ENCODE peak calls at places on chromosome 10, in eight cellular contexts. T, S, X, F, W, J, L and C are unnamed samples.

GRCh38 chr10:14838582-14839304 is 637 bp downstream of the HSPA14 start:
- DNase-seq in T (peak), S (peak), X (peak), F (peak), W (peak), J (peak), L (peak), C (peak)

GRCh38 chr10:89391882-89392756 is at the start of gene IFIT1:
- DNase-seq in T (peak), S (no peak), X (no peak), F (peak), W (peak), J (peak), L (no peak), C (peak)

GRCh38 chr10:132507467-132507955 is 30.1 kb upstream of the INPP5A start:
- DNase-seq in T (no peak), S (no peak), X (no peak), F (peak), W (no peak), J (no peak), L (no peak), C (no peak)

GRCh38 chr10:116653885-116654284 is 33.1 kb downstream of the PNLIPRP2 start:
- DNase-seq in T (no peak), S (no peak), X (no peak), F (no peak), W (no peak), J (no peak), L (no peak), C (no peak)

GRCh38 chr10:96585726-96586418 is 940 bp downstream of the TM9SF3 start:
- DNase-seq in T (no peak), S (no peak), X (no peak), F (no peak), W (no peak), J (peak), L (peak), C (no peak)

GRCh38 chr10:127993281-127993680 is 86.4 kb downstream of the PTPRE start:
- DNase-seq in T (no peak), S (no peak), X (no peak), F (no peak), W (no peak), J (no peak), L (no peak), C (no peak)

GRCh38 chr10:6347391-6347951 is 144.7 kb downstream of the PFKFB3 start:
- DNase-seq in T (no peak), S (no peak), X (no peak), F (no peak), W (no peak), J (no peak), L (peak), C (no peak)

GRCh38 chr10:122990278-122990677 is 10.1 kb downstream of the PSTK start:
- DNase-seq in T (no peak), S (no peak), X (no peak), F (no peak), W (no peak), J (peak), L (no peak), C (no peak)

GRCh38 chr10:47453435-47454293 is 30.3 kb downstream of the ANXA8 start:
- DNase-seq in T (no peak), S (no peak), X (peak), F (no peak), W (no peak), J (no peak), L (no peak), C (no peak)

GRCh38 chr10:23106508-23106907 is 11.1 kb downstream of the MSRB2 start:
- DNase-seq in T (no peak), S (no peak), X (no peak), F (no peak), W (no peak), J (no peak), L (no peak), C (no peak)

GRCh38 chr10:114751856-114752255 is 69.7 kb upstream of the FHIP2A start:
- DNase-seq in T (no peak), S (no peak), X (no peak), F (no peak), W (no peak), J (peak), L (no peak), C (no peak)

GRCh38 chr10:15201589-15202300 is 33.3 kb upstream of the NMT2 start:
- DNase-seq in T (no peak), S (no peak), X (no peak), F (peak), W (no peak), J (peak), L (no peak), C (no peak)

GRCh38 chr10:132540456-132540855 is 2.9 kb downstream of the INPP5A start:
- DNase-seq in T (no peak), S (peak), X (peak), F (no peak), W (no peak), J (peak), L (no peak), C (no peak)

GRCh38 chr10:132684164-132684891 is 101.6 kb downstream of the NKX6-2 start:
- DNase-seq in T (no peak), S (peak), X (peak), F (peak), W (no peak), J (peak), L (no peak), C (no peak)

GRCh38 chr10:112226439-112227248 is 43.1 kb upstream of the GPAM start:
- DNase-seq in T (no peak), S (no peak), X (no peak), F (no peak), W (no peak), J (no peak), L (no peak), C (no peak)

GRCh38 chr10:137031-137430 is 1.8 kb downstream of the ZMYND11 start:
- DNase-seq in T (peak), S (no peak), X (no peak), F (peak), W (no peak), J (peak), L (peak), C (no peak)

GRCh38 chr10:22501412-22501811 is 156.1 kb downstream of the SPAG6 start:
- DNase-seq in T (no peak), S (no peak), X (no peak), F (no peak), W (no peak), J (no peak), L (no peak), C (no peak)

GRCh38 chr10:128529225-128529624 is 403.0 kb upstream of the MKI67 start:
- DNase-seq in T (no peak), S (no peak), X (no peak), F (no peak), W (no peak), J (no peak), L (no peak), C (no peak)

GRCh38 chr10:101310528-101311439 is 43.2 kb upstream of the BTRC start:
- DNase-seq in T (no peak), S (no peak), X (no peak), F (no peak), W (peak), J (no peak), L (no peak), C (no peak)

GRCh38 chr10:17479822-17480221 is 25.4 kb upstream of the ST8SIA6 start:
- DNase-seq in T (no peak), S (no peak), X (no peak), F (no peak), W (no peak), J (no peak), L (no peak), C (no peak)

GRCh38 chr10:58651040-58651439 is 138.4 kb downstream of the BICC1 start:
- DNase-seq in T (no peak), S (no peak), X (no peak), F (peak), W (peak), J (no peak), L (no peak), C (no peak)

GRCh38 chr10:127945335-127945734 is 38.4 kb downstream of the PTPRE start:
- DNase-seq in T (no peak), S (no peak), X (no peak), F (peak), W (no peak), J (peak), L (peak), C (no peak)

GRCh38 chr10:43227911-43228782 is 38.7 kb downstream of the RASGEF1A start:
- DNase-seq in T (no peak), S (peak), X (peak), F (peak), W (no peak), J (no peak), L (no peak), C (peak)

GRCh38 chr10:72250666-72251065 is 23.1 kb upstream of the DDIT4 start:
- DNase-seq in T (peak), S (peak), X (peak), F (no peak), W (peak), J (peak), L (no peak), C (peak)

GRCh38 chr10:4688620-4689019 is 137.4 kb upstream of the AKR1E2 start:
- DNase-seq in T (no peak), S (no peak), X (no peak), F (no peak), W (no peak), J (no peak), L (no peak), C (no peak)

GRCh38 chr10:31642296-31642695 is 286.3 kb downstream of the ARHGAP12 start:
- DNase-seq in T (no peak), S (no peak), X (no peak), F (no peak), W (no peak), J (no peak), L (no peak), C (no peak)

GRCh38 chr10:78774999-78775711 is 293.6 kb upstream of the ZMIZ1 start:
- DNase-seq in T (no peak), S (peak), X (peak), F (peak), W (peak), J (peak), L (no peak), C (peak)

GRCh38 chr10:98338318-98338717 is 70.3 kb upstream of the LOXL4 start:
- DNase-seq in T (no peak), S (no peak), X (no peak), F (no peak), W (no peak), J (peak), L (no peak), C (no peak)

DNA sequence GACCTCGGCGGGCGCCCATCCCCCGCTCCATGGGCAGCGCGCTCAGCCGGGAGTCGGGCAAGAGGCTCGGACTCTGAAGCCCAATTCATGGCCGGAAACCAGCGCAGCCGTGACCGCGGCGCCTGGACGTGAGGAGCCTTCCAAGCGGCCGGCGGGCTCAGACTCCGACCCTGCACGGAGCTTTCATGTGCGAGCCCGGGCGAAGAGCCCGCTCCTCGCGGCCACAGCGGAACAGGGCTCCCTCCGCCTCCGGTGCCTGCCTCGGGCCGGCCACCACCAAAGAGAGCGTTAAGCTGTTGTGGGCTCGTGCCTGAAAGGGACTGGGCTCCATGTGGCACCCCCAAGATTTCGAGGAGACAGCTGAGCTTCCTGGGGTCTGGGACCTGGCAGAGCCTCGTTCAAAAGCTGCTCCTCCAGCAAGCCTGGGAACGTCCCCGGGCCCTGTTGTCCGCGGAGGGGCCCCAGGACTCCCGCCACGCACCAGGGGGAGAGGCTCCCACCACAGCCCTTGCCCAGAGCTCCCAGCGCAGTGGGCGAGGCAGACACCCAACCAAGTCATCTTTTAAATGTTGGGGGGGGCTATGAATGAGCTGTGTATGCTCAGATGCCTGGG is 850 bp upstream of the GRID1 start:
- DNase-seq in T (no peak), S (no peak), X (peak), F (no peak), W (peak), J (no peak), L (no peak), C (no peak)
- H3K4me3 ChIP-seq in T (peak), S (peak), X (no peak), F (peak), W (peak), J (no peak), L (peak), C (peak)

GRCh38 chr10:113297226-113297625 is 255.6 kb upstream of the HABP2 start:
- DNase-seq in T (peak), S (no peak), X (no peak), F (peak), W (no peak), J (no peak), L (no peak), C (no peak)

GRCh38 chr10:113300628-113301027 is 252.2 kb upstream of the HABP2 start:
- DNase-seq in T (no peak), S (no peak), X (no peak), F (no peak), W (no peak), J (no peak), L (peak), C (no peak)

GRCh38 chr10:113302062-113302461 is 250.8 kb upstream of the HABP2 start:
- DNase-seq in T (no peak), S (no peak), X (no peak), F (no peak), W (no peak), J (peak), L (no peak), C (no peak)

GRCh38 chr10:113301342-113301984 is 251.4 kb upstream of the HABP2 start:
- DNase-seq in T (peak), S (no peak), X (no peak), F (no peak), W (no peak), J (no peak), L (peak), C (no peak)

DNA sequence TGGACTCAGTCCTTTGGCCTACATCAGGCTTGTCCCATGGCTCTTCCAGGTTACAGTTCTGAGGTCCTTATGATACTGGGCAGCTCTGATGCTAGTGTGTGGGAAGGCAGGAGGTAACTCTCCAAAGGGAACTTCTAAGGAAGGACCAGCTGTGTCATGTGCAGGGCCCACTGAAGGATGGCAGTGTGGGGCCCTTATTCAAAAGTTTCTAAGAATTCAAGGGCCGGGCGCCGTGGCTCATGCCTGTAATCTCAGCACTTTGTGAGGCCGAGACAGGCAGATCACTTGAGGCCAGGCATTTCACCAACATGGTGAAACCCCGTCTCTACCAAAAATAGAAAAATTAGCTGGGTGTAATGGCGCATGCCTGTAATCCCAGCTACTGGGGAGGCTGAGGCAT is 254.2 kb upstream of the HABP2 start:
- DNase-seq in T (no peak), S (no peak), X (no peak), F (no peak), W (no peak), J (no peak), L (no peak), C (no peak)
- H3K4me3 ChIP-seq in T (no peak), S (no peak), X (no peak), F (no peak), W (no peak), J (no peak), L (no peak), C (no peak)

GRCh38 chr10:45375101-45375500 is 1.1 kb downstream of the ALOX5 start:
- DNase-seq in T (no peak), S (no peak), X (no peak), F (no peak), W (no peak), J (no peak), L (no peak), C (no peak)

GRCh38 chr10:45374451-45375052 is 536 bp downstream of the ALOX5 start:
- DNase-seq in T (no peak), S (no peak), X (peak), F (no peak), W (peak), J (peak), L (peak), C (no peak)

GRCh38 chr10:45372251-45372951 is 1.6 kb upstream of the ALOX5 start:
- DNase-seq in T (no peak), S (no peak), X (no peak), F (no peak), W (no peak), J (no peak), L (peak), C (no peak)

GRCh38 chr10:45373003-45373782 is 823 bp upstream of the ALOX5 start:
- DNase-seq in T (no peak), S (peak), X (peak), F (no peak), W (no peak), J (no peak), L (peak), C (no peak)

GRCh38 chr10:45373783-45374450 is at the start of gene ALOX5:
- DNase-seq in T (no peak), S (peak), X (peak), F (no peak), W (peak), J (no peak), L (peak), C (no peak)
- H3K4me3 ChIP-seq in T (peak), S (peak), X (peak), F (no peak), W (peak), J (peak), L (peak), C (peak)

GRCh38 chr10:110569736-110570135 is 2.2 kb downstream of the SMC3 start:
- DNase-seq in T (no peak), S (no peak), X (no peak), F (no peak), W (no peak), J (no peak), L (no peak), C (no peak)
- H3K4me3 ChIP-seq in T (no peak), S (peak), X (peak), F (no peak), W (no peak), J (no peak), L (peak), C (no peak)

DNA sequence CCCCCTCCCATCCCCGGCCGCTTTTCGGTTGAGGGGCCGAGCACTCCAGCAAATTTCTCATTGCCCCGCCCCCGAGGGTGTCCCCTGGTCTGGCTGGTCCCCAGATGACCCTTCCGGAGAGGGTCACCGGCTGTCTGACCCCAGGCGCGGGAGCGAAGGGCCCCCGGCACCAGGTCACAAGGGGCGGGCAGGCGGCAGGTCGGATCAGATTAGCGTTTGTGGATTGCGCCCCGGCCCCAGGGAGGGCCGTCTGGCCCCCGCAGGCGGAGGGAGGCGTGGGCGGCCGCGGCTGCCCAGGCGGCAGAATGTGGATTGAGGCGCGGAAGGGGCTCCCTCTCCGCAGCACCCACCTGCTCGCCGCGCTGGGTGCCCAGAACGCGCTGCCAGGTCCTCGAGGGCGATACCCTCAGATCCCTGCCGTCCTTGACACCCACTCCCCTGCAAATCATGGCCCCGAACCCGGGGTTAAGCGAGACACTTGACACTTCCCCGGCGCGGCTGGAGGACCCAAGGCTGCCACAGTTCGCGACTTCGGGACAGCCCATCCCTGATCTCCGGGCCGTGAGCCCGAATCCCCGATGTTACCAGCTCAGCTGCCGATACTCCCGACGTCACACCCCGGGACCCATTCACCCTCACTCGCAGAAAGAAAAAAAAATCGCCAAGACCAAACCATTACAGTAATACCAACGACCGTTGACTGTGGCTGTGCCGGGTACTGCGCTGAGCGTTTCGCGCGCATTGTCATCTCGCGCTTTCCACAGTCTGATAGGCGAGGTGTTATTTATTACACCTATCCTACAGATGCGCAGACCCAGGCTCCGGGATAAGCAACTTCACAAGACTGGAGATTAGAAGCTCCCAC is 953 bp downstream of the NODAL start:
- DNase-seq in T (no peak), S (no peak), X (peak), F (no peak), W (no peak), J (no peak), L (no peak), C (no peak)
- H3K4me3 ChIP-seq in T (no peak), S (no peak), X (peak), F (no peak), W (no peak), J (no peak), L (no peak), C (peak)

GRCh38 chr10:48548531-48549135 is 56.2 kb downstream of the ARHGAP22 start:
- DNase-seq in T (no peak), S (no peak), X (no peak), F (no peak), W (no peak), J (no peak), L (no peak), C (no peak)
- H3K4me3 ChIP-seq in T (no peak), S (no peak), X (no peak), F (no peak), W (no peak), J (no peak), L (no peak), C (no peak)

GRCh38 chr10:62560207-62560819 is 186.1 kb downstream of the ZNF365 start:
- DNase-seq in T (no peak), S (peak), X (no peak), F (no peak), W (no peak), J (peak), L (no peak), C (peak)
- H3K4me3 ChIP-seq in T (no peak), S (no peak), X (no peak), F (no peak), W (no peak), J (no peak), L (no peak), C (no peak)

GRCh38 chr10:84540617-84541288 is 212.4 kb downstream of the CCSER2 start:
- DNase-seq in T (peak), S (peak), X (peak), F (peak), W (peak), J (peak), L (peak), C (peak)
- H3K4me3 ChIP-seq in T (peak), S (peak), X (peak), F (no peak), W (peak), J (peak), L (no peak), C (peak)

GRCh38 chr10:119655566-119656001 is 4.4 kb downstream of the BAG3 start:
- DNase-seq in T (peak), S (no peak), X (peak), F (peak), W (no peak), J (peak), L (no peak), C (no peak)

GRCh38 chr10:119652361-119652760 is 1.2 kb downstream of the BAG3 start:
- DNase-seq in T (peak), S (no peak), X (no peak), F (no peak), W (no peak), J (peak), L (peak), C (no peak)

GRCh38 chr10:119653209-119653608 is 2.0 kb downstream of the BAG3 start:
- DNase-seq in T (no peak), S (no peak), X (no peak), F (no peak), W (no peak), J (no peak), L (no peak), C (no peak)

GRCh38 chr10:119656760-119657159 is 5.6 kb downstream of the BAG3 start:
- DNase-seq in T (no peak), S (no peak), X (peak), F (no peak), W (no peak), J (no peak), L (no peak), C (no peak)

DNA sequence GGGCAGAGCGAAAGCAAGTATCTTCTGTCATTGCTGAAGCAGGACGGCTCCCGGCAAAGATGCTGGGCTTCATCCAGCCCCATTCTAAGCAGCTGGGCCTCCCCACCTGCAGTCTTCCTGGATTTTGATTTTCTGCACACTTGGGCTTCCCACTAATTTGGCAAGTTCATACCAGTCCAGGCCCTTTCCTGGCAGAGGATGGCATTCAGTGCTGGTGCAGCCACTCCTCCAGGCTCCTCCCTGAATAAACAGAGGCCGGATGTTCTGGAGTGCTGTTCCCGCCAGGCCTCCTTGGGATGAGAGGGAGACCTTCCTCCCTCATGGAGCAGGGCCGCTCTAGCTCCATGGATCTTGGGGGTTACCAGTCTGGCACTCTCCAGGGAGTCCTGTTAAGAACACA is 3.4 kb downstream of the BAG3 start:
- DNase-seq in T (peak), S (peak), X (peak), F (no peak), W (no peak), J (peak), L (no peak), C (peak)
- H3K4me3 ChIP-seq in T (peak), S (no peak), X (peak), F (no peak), W (no peak), J (peak), L (no peak), C (peak)